ENCODE peak calls at places on chromosomes 2 and 18, in five cellular contexts. P is mucosa of descending colon, T is RWPE1, G is lung, F is AG04450. A is an unnamed sample.

GRCh38 chr2:112708968-112709367 is 11.9 kb upstream of the NT5DC4 start:
- DNase-seq in P (no peak), T (no peak), G (no peak), F (no peak), A (no peak)

GRCh38 chr2:69844560-69844959 is 15.1 kb downstream of the GMCL1 start:
- DNase-seq in P (no peak), T (no peak), G (no peak), F (no peak), A (no peak)

GRCh38 chr2:190216829-190217228 is 102.8 kb downstream of the HIBCH start:
- DNase-seq in P (peak), T (no peak), G (no peak), F (no peak), A (no peak)

GRCh38 chr2:112004246-112004645 is 50.8 kb upstream of the TMEM87B start:
- DNase-seq in P (no peak), T (no peak), G (peak), F (no peak), A (no peak)

GRCh38 chr2:238725298-238725697 is 122.6 kb upstream of the TWIST2 start:
- DNase-seq in P (no peak), T (no peak), G (no peak), F (no peak), A (no peak)

GRCh38 chr2:181678033-181678586 is 2.2 kb downstream of the NEUROD1 start:
- DNase-seq in P (peak), T (peak), G (peak), F (peak), A (peak)

GRCh38 chr2:164599954-164600589 is 21.2 kb downstream of the GRB14 start:
- DNase-seq in P (no peak), T (peak), G (peak), F (no peak), A (peak)

GRCh38 chr2:26561918-26562810 is 79.0 kb downstream of the CIB4 start:
- DNase-seq in P (peak), T (peak), G (no peak), F (no peak), A (no peak)

GRCh38 chr18:29285471-29285870 is 1108.5 kb upstream of the CDH2 start:
- DNase-seq in P (no peak), T (no peak), G (no peak), F (no peak), A (no peak)

GRCh38 chr2:20446917-20447436 is at the start of gene RHOB:
- DNase-seq in P (peak), T (peak), G (peak), F (peak), A (peak)

GRCh38 chr2:65350714-65351113 is 81.7 kb downstream of the SPRED2 start:
- DNase-seq in P (no peak), T (no peak), G (no peak), F (no peak), A (no peak)

GRCh38 chr18:21179590-21180220 is 62.3 kb upstream of the GREB1L start:
- DNase-seq in P (no peak), T (peak), G (peak), F (peak), A (peak)

GRCh38 chr18:9608298-9608697 is 6.1 kb downstream of the PPP4R1 start:
- DNase-seq in P (no peak), T (no peak), G (no peak), F (no peak), A (no peak)

GRCh38 chr2:203592470-203592869 is 57.4 kb upstream of the RAPH1 start:
- DNase-seq in P (no peak), T (no peak), G (no peak), F (no peak), A (no peak)

GRCh38 chr2:224887159-224887558 is 155.1 kb downstream of the DOCK10 start:
- DNase-seq in P (no peak), T (no peak), G (no peak), F (no peak), A (no peak)
- TF ChIP-seq CTCF in P (no peak), T (no peak), G (no peak), F (no peak), A (peak)

DNA sequence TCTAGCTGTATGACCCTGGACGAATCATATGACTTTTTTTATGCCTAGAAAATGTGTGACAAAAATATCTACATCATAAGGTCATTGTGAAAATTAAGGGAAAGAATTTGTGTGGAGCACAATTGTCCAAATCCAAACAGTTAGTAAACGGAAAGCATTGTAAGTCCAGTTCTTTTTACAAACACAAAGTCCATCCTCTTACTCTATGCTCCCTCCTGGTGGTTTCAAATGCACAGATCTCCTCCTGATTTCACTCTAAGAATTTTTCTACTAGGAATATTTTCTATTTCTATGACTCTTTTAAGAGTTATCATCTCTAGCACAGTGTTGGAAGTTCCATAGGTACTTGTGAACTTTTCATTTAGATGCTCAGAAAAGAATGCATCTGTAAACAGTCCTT is 125.2 kb upstream of the ARL5A start:
- DNase-seq in P (no peak), T (no peak), G (no peak), F (no peak), A (no peak)
- TF ChIP-seq CTCF in P (no peak), T (no peak), G (no peak), F (no peak), A (no peak)

GRCh38 chr2:43484323-43484930 is 111.4 kb downstream of the THADA start:
- DNase-seq in P (no peak), T (peak), G (no peak), F (peak), A (peak)
- TF ChIP-seq CTCF in P (peak), T (peak), G (peak), F (peak), A (peak)

GRCh38 chr18:71784777-71785176 is 759.4 kb downstream of the CBLN2 start:
- DNase-seq in P (no peak), T (peak), G (no peak), F (no peak), A (peak)
- TF ChIP-seq CTCF in P (no peak), T (peak), G (no peak), F (peak), A (peak)

DNA sequence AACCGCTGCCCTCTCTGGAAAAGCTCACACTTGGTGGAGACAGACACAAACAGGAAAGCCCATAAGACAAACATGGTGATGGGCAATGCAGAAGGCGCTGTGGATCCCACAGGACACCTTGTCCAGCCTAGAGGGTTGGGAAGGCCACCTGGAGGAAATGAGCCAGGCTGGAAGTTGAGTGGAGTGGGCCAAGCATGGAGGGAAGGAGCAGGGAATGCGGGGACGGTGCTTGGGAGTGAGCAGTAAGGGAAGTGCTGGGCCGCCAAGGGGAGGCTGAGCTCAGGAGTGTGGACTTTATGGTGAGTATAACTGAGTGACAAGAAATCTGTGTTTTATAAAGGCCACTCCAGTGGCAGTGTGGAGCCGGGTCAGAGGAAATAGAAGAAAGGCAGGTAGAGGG is 2.8 kb upstream of the GRHL1 start:
- DNase-seq in P (no peak), T (no peak), G (no peak), F (no peak), A (no peak)
- TF ChIP-seq CTCF in P (no peak), T (no peak), G (no peak), F (no peak), A (no peak)

GRCh38 chr2:176172748-176173586 is 15.5 kb upstream of the HOXD1 start:
- DNase-seq in P (no peak), T (no peak), G (no peak), F (no peak), A (no peak)

GRCh38 chr2:176174850-176175728 is 13.4 kb upstream of the HOXD1 start:
- DNase-seq in P (peak), T (no peak), G (no peak), F (no peak), A (no peak)

GRCh38 chr2:176173679-176174381 is 14.6 kb upstream of the HOXD1 start:
- DNase-seq in P (no peak), T (no peak), G (no peak), F (no peak), A (no peak)

GRCh38 chr2:176175729-176176074 is 12.8 kb upstream of the HOXD1 start:
- DNase-seq in P (no peak), T (no peak), G (no peak), F (no peak), A (no peak)

DNA sequence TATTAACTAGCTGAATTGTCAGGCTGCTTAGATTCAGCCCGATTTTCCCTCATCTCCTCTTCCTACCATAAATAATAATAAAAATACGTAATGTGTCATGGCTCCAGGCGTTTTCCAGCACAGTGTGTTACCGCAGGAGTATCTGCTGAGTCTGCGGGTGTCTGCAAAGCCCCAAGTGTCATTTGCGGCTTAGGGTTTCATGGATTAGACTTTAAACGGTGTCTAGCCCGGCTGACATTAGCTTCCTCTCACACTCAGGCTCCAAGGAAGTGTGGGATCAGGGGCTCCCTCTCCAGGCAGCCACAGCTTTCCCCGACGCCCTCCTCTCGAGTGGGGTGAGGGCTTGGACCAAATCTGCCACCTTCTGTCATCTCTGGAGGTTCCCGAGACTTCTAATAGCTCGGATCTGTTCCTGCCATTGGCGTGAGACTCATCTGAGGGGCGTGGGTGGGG is 14.1 kb upstream of the HOXD1 start:
- DNase-seq in P (peak), T (no peak), G (no peak), F (no peak), A (no peak)
- TF ChIP-seq CTCF in P (no peak), T (no peak), G (no peak), F (no peak), A (no peak)

GRCh38 chr2:232653441-232653840 is 20.0 kb downstream of the EFHD1 start:
- DNase-seq in P (no peak), T (no peak), G (no peak), F (no peak), A (no peak)

GRCh38 chr2:232659359-232659758 is 26.0 kb downstream of the EFHD1 start:
- DNase-seq in P (no peak), T (no peak), G (no peak), F (no peak), A (no peak)

GRCh38 chr2:232662486-232663260 is 29.3 kb downstream of the EFHD1 start:
- DNase-seq in P (no peak), T (peak), G (no peak), F (no peak), A (peak)

GRCh38 chr2:232655392-232655791 is 22.0 kb downstream of the EFHD1 start:
- DNase-seq in P (no peak), T (no peak), G (no peak), F (no peak), A (no peak)

DNA sequence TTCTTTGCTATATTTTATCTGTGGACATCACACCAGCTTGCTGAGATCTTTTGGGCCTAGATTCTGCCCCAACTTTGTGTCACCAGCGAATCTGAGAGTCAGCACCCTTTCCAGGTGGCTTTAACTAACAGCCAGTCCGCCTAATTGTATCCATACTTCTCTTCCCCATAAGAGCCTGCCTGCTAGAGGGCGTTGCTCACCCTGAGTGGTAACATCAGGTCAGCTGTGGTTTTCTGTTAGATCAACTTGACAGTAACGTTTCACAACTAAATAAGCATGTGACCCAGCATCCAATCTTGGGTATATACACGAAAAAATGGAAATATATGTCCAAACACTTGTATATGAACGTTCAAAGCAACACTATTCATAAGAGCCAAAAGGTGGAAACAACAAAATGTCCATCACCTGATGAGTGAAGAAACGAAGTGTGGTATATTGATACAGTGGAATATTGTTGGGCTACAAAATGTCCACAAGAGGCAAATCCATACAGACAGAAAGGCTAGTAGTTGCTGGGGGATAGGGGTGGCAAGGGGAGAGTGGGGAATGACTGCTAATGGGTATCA is 24.9 kb downstream of the EFHD1 start:
- DNase-seq in P (no peak), T (no peak), G (no peak), F (no peak), A (peak)
- TF ChIP-seq CTCF in P (no peak), T (no peak), G (no peak), F (peak), A (peak)

DNA sequence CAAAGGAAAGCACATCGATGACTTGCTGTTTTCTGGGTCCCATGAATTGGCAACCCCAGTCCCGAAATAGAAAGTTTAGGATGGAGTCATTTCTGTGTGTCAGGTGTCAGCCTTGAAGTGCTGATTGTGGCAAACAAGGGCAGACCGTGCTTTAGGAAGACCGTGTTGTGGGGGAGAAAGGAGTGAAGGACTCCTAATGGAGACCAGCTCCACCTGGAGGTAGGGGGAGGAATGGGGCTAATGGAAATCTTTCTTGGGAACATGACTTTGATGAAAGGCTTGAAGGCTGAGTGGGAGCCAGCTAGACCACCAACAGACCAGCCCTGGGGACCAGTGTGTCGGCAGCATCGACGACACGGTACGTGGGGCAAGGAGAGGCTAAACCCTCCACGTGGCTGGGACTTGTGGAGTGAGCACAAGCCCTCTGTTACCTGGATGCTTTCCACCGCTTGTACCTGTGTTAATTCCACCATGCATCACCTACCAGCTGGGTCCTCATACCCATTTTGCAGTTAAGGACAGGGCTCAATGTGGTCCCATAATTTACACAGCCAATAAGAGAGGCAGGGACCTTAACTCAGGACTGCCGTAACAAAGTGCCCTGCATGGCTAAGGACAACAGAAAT is 104.2 kb downstream of the SH3BP4 start:
- DNase-seq in P (peak), T (peak), G (peak), F (no peak), A (peak)
- TF ChIP-seq CTCF in P (peak), T (peak), G (peak), F (peak), A (peak)